ENCODE peak calls at places on chromosomes 13 and 19, in ten cellular contexts. One of them, this sample, is unnamed.

GRCh38 chr19:7681336-7682174 is 922 bp downstream of the TRAPPC5 start:
- DNase-seq in neural crest cell: peak; percentile 63
- DNase-seq in omental fat pad: peak; percentile 79
- DNase-seq in fibroblast of lung: peak; percentile 60
- DNase-seq in WERI-Rb-1: peak; percentile 92
- DNase-seq in CD8-positive, alpha-beta T cell: peak; percentile 90
- DNase-seq in PC-9: peak; percentile 68
- DNase-seq in sigmoid colon: peak; percentile 87
- DNase-seq in SK-N-SH: peak; percentile 82
- DNase-seq in GM12865: peak; percentile 95
- DNase-seq in this sample: no peak

GRCh38 chr13:72458701-72459100 is 268.7 kb downstream of the MZT1 start:
- DNase-seq in neural crest cell: no peak
- DNase-seq in omental fat pad: no peak
- DNase-seq in fibroblast of lung: peak; percentile 36
- DNase-seq in WERI-Rb-1: no peak
- DNase-seq in CD8-positive, alpha-beta T cell: no peak
- DNase-seq in PC-9: peak; percentile 57
- DNase-seq in sigmoid colon: no peak
- DNase-seq in SK-N-SH: no peak
- DNase-seq in GM12865: no peak
- DNase-seq in this sample: no peak

GRCh38 chr19:54084410-54084809 is 3.2 kb upstream of the TARM1 start:
- DNase-seq in neural crest cell: no peak
- DNase-seq in omental fat pad: no peak
- DNase-seq in fibroblast of lung: no peak
- DNase-seq in WERI-Rb-1: no peak
- DNase-seq in CD8-positive, alpha-beta T cell: no peak
- DNase-seq in PC-9: no peak
- DNase-seq in sigmoid colon: peak; percentile 7
- DNase-seq in SK-N-SH: no peak
- DNase-seq in GM12865: no peak
- DNase-seq in this sample: no peak

GRCh38 chr19:14676762-14677161 is 2.1 kb upstream of the ADGRE3 start:
- DNase-seq in neural crest cell: no peak
- DNase-seq in omental fat pad: no peak
- DNase-seq in fibroblast of lung: no peak
- DNase-seq in WERI-Rb-1: no peak
- DNase-seq in CD8-positive, alpha-beta T cell: no peak
- DNase-seq in PC-9: no peak
- DNase-seq in sigmoid colon: no peak
- DNase-seq in SK-N-SH: no peak
- DNase-seq in GM12865: no peak
- DNase-seq in this sample: no peak

GRCh38 chr13:84821261-84821660 is 939.0 kb upstream of the SLITRK1 start:
- DNase-seq in neural crest cell: no peak
- DNase-seq in omental fat pad: no peak
- DNase-seq in fibroblast of lung: peak; percentile 11
- DNase-seq in WERI-Rb-1: no peak
- DNase-seq in CD8-positive, alpha-beta T cell: no peak
- DNase-seq in PC-9: no peak
- DNase-seq in sigmoid colon: no peak
- DNase-seq in SK-N-SH: peak; percentile 25
- DNase-seq in GM12865: no peak
- DNase-seq in this sample: no peak

GRCh38 chr19:54104998-54105715 is 2.5 kb downstream of the NDUFA3 start:
- DNase-seq in neural crest cell: no peak
- DNase-seq in omental fat pad: no peak
- DNase-seq in fibroblast of lung: no peak
- DNase-seq in WERI-Rb-1: no peak
- DNase-seq in CD8-positive, alpha-beta T cell: no peak
- DNase-seq in PC-9: no peak
- DNase-seq in sigmoid colon: peak; percentile 43
- DNase-seq in SK-N-SH: no peak
- DNase-seq in GM12865: no peak
- DNase-seq in this sample: no peak

GRCh38 chr19:45424191-45425058 is 708 bp upstream of the ERCC1 start:
- DNase-seq in neural crest cell: peak; percentile 33
- DNase-seq in omental fat pad: no peak
- DNase-seq in fibroblast of lung: peak; percentile 97
- DNase-seq in WERI-Rb-1: peak; percentile 40
- DNase-seq in CD8-positive, alpha-beta T cell: peak; percentile 37
- DNase-seq in PC-9: peak; percentile 99
- DNase-seq in sigmoid colon: peak; percentile 82
- DNase-seq in SK-N-SH: peak; percentile 67
- DNase-seq in GM12865: peak; percentile 80
- DNase-seq in this sample: peak; percentile 95

GRCh38 chr19:45958763-45959516 is 14.7 kb downstream of the NOVA2 start:
- DNase-seq in neural crest cell: no peak
- DNase-seq in omental fat pad: no peak
- DNase-seq in fibroblast of lung: peak; percentile 91
- DNase-seq in WERI-Rb-1: peak; percentile 66
- DNase-seq in CD8-positive, alpha-beta T cell: no peak
- DNase-seq in PC-9: no peak
- DNase-seq in sigmoid colon: no peak
- DNase-seq in SK-N-SH: no peak
- DNase-seq in GM12865: no peak
- DNase-seq in this sample: no peak

GRCh38 chr19:902446-903226 is 9.4 kb downstream of the RNU6-9 start:
- DNase-seq in neural crest cell: no peak
- DNase-seq in omental fat pad: no peak
- DNase-seq in fibroblast of lung: no peak
- DNase-seq in WERI-Rb-1: no peak
- DNase-seq in CD8-positive, alpha-beta T cell: no peak
- DNase-seq in PC-9: no peak
- DNase-seq in sigmoid colon: no peak
- DNase-seq in SK-N-SH: no peak
- DNase-seq in GM12865: no peak
- DNase-seq in this sample: no peak
- TF ChIP-seq CTCF in neural crest cell: no peak
- TF ChIP-seq CTCF in omental fat pad: no peak
- TF ChIP-seq CTCF in fibroblast of lung: no peak
- TF ChIP-seq CTCF in WERI-Rb-1: no peak
- TF ChIP-seq CTCF in CD8-positive, alpha-beta T cell: no peak
- TF ChIP-seq CTCF in PC-9: no peak
- TF ChIP-seq CTCF in sigmoid colon: no peak
- TF ChIP-seq CTCF in SK-N-SH: no peak
- TF ChIP-seq CTCF in GM12865: no peak
- TF ChIP-seq CTCF in this sample: no peak

GRCh38 chr13:31044658-31045620 is 112.5 kb downstream of the TEX26 start:
- DNase-seq in neural crest cell: no peak
- DNase-seq in omental fat pad: no peak
- DNase-seq in fibroblast of lung: no peak
- DNase-seq in WERI-Rb-1: no peak
- DNase-seq in CD8-positive, alpha-beta T cell: no peak
- DNase-seq in PC-9: peak; percentile 59
- DNase-seq in sigmoid colon: no peak
- DNase-seq in SK-N-SH: no peak
- DNase-seq in GM12865: peak; percentile 37
- DNase-seq in this sample: peak; percentile 74
- TF ChIP-seq CTCF in neural crest cell: peak; percentile 7
- TF ChIP-seq CTCF in omental fat pad: no peak
- TF ChIP-seq CTCF in fibroblast of lung: no peak
- TF ChIP-seq CTCF in WERI-Rb-1: no peak
- TF ChIP-seq CTCF in CD8-positive, alpha-beta T cell: no peak
- TF ChIP-seq CTCF in PC-9: peak; percentile 45
- TF ChIP-seq CTCF in sigmoid colon: no peak
- TF ChIP-seq CTCF in SK-N-SH: no peak
- TF ChIP-seq CTCF in GM12865: no peak
- TF ChIP-seq CTCF in this sample: no peak

GRCh38 chr13:44978328-44978727 is 10.9 kb downstream of the NUFIP1 start:
- DNase-seq in neural crest cell: no peak
- DNase-seq in omental fat pad: no peak
- DNase-seq in fibroblast of lung: no peak
- DNase-seq in WERI-Rb-1: no peak
- DNase-seq in CD8-positive, alpha-beta T cell: no peak
- DNase-seq in PC-9: no peak
- DNase-seq in sigmoid colon: no peak
- DNase-seq in SK-N-SH: no peak
- DNase-seq in GM12865: no peak
- DNase-seq in this sample: no peak
- TF ChIP-seq CTCF in neural crest cell: peak; percentile 42
- TF ChIP-seq CTCF in omental fat pad: no peak
- TF ChIP-seq CTCF in fibroblast of lung: no peak
- TF ChIP-seq CTCF in WERI-Rb-1: no peak
- TF ChIP-seq CTCF in CD8-positive, alpha-beta T cell: no peak
- TF ChIP-seq CTCF in PC-9: peak; percentile 21
- TF ChIP-seq CTCF in sigmoid colon: no peak
- TF ChIP-seq CTCF in SK-N-SH: peak; percentile 35
- TF ChIP-seq CTCF in GM12865: peak; percentile 9
- TF ChIP-seq CTCF in this sample: peak; percentile 14

DNA sequence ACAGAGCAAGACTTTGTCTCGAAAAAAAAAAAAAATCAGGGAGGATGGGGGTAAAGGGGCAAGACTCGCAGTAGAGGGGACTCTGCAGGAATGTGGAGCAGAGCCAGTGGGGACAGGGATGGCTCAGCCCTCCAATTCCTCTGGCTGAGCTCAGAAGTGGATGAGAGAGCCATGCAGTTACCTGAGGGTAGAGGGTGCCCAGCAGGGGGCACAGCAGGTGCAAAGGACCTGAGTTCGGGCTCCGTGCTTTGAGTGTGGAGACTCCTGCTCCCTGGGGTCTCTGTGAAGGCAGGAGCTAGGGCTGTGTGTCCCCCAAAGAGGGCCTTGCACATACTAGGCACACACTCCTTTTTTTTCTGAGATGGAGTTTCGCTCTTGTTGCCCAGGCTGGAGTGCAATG is 7.7 kb downstream of the DOCK6 start:
- DNase-seq in neural crest cell: no peak
- DNase-seq in omental fat pad: no peak
- DNase-seq in fibroblast of lung: no peak
- DNase-seq in WERI-Rb-1: no peak
- DNase-seq in CD8-positive, alpha-beta T cell: no peak
- DNase-seq in PC-9: no peak
- DNase-seq in sigmoid colon: no peak
- DNase-seq in SK-N-SH: no peak
- DNase-seq in GM12865: no peak
- DNase-seq in this sample: no peak
- TF ChIP-seq CTCF in neural crest cell: no peak
- TF ChIP-seq CTCF in omental fat pad: no peak
- TF ChIP-seq CTCF in fibroblast of lung: no peak
- TF ChIP-seq CTCF in WERI-Rb-1: peak; percentile 50
- TF ChIP-seq CTCF in CD8-positive, alpha-beta T cell: no peak
- TF ChIP-seq CTCF in PC-9: peak; percentile 33
- TF ChIP-seq CTCF in sigmoid colon: no peak
- TF ChIP-seq CTCF in SK-N-SH: peak; percentile 28
- TF ChIP-seq CTCF in GM12865: peak; percentile 19
- TF ChIP-seq CTCF in this sample: peak; percentile 39

DNA sequence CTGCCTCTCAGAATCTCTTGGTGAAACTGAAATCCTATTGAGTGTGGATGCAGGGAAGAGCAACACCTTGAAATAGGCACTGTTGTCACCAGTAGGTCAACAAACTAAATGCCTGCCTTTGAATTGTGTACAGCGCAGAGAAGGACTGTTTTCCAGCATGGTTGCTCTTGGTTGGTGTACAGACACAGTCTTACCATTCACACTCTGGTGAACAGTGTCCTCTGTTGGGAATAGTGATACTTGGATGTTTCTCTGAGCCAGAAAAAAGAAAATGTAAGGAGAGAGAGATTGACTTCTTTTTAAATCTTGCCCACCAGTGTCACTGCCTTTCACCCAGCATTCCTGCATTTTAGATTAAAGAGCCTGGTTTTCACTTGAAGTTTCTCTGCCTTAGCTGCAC is 179.7 kb downstream of the STK24 start:
- DNase-seq in neural crest cell: no peak
- DNase-seq in omental fat pad: no peak
- DNase-seq in fibroblast of lung: peak; percentile 19
- DNase-seq in WERI-Rb-1: no peak
- DNase-seq in CD8-positive, alpha-beta T cell: no peak
- DNase-seq in PC-9: no peak
- DNase-seq in sigmoid colon: no peak
- DNase-seq in SK-N-SH: no peak
- DNase-seq in GM12865: no peak
- DNase-seq in this sample: no peak
- TF ChIP-seq CTCF in neural crest cell: no peak
- TF ChIP-seq CTCF in omental fat pad: no peak
- TF ChIP-seq CTCF in fibroblast of lung: peak; percentile 54
- TF ChIP-seq CTCF in WERI-Rb-1: peak; percentile 47
- TF ChIP-seq CTCF in CD8-positive, alpha-beta T cell: no peak
- TF ChIP-seq CTCF in PC-9: peak; percentile 32
- TF ChIP-seq CTCF in sigmoid colon: peak; percentile 11
- TF ChIP-seq CTCF in SK-N-SH: peak; percentile 42
- TF ChIP-seq CTCF in GM12865: no peak
- TF ChIP-seq CTCF in this sample: peak; percentile 13

DNA sequence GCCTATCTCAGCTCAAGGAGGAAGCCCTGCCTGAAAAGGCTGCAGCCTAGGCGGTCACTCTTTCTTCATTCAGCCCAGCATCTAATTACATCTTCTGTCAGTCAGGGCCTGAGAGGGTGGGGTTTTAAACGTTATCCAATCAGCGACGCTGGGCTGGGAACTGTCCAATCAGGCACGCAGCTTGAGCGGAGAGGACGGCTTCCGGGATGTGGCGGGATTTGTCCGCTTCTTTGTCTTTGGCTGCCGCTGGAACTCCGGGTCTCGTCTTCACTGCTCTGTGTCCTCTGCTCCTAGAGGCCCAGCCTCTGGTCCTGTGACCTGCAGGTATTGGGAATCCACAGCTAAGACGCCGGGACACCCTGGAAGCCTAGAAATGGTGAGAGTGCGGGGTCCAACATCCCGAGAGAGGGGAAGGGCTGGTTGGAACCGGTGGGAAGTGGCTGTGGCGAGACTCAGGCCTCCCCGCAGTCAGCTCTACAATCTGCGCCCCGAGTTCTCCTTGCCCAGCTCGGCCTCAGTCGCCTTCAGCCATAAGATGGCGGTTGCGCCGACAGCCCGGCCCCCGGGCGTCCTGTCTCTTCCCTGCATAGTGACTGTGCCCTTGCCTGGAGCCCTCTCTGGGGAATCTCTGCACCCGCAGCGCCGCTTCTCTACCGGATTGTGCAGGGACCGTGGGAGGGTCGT is at the start of gene ZNF738:
- DNase-seq in neural crest cell: peak; percentile 83
- DNase-seq in omental fat pad: peak; percentile 77
- DNase-seq in fibroblast of lung: peak; percentile 95
- DNase-seq in WERI-Rb-1: peak; percentile 96
- DNase-seq in CD8-positive, alpha-beta T cell: peak; percentile 85
- DNase-seq in PC-9: peak; percentile 94
- DNase-seq in sigmoid colon: peak; percentile 96
- DNase-seq in SK-N-SH: peak; percentile 82
- DNase-seq in GM12865: peak; percentile 97
- DNase-seq in this sample: peak; percentile 52
- TF ChIP-seq CTCF in neural crest cell: no peak
- TF ChIP-seq CTCF in omental fat pad: no peak
- TF ChIP-seq CTCF in fibroblast of lung: no peak
- TF ChIP-seq CTCF in WERI-Rb-1: no peak
- TF ChIP-seq CTCF in CD8-positive, alpha-beta T cell: no peak
- TF ChIP-seq CTCF in PC-9: no peak
- TF ChIP-seq CTCF in sigmoid colon: no peak
- TF ChIP-seq CTCF in SK-N-SH: no peak
- TF ChIP-seq CTCF in GM12865: no peak
- TF ChIP-seq CTCF in this sample: no peak

GRCh38 chr13:75442736-75443234 is 39.2 kb downstream of the TBC1D4 start:
- DNase-seq in neural crest cell: no peak
- DNase-seq in omental fat pad: no peak
- DNase-seq in fibroblast of lung: no peak
- DNase-seq in WERI-Rb-1: no peak
- DNase-seq in CD8-positive, alpha-beta T cell: no peak
- DNase-seq in PC-9: no peak
- DNase-seq in sigmoid colon: no peak
- DNase-seq in SK-N-SH: no peak
- DNase-seq in GM12865: no peak
- DNase-seq in this sample: no peak
- TF ChIP-seq CTCF in neural crest cell: no peak
- TF ChIP-seq CTCF in omental fat pad: no peak
- TF ChIP-seq CTCF in fibroblast of lung: no peak
- TF ChIP-seq CTCF in WERI-Rb-1: no peak
- TF ChIP-seq CTCF in CD8-positive, alpha-beta T cell: no peak
- TF ChIP-seq CTCF in PC-9: no peak
- TF ChIP-seq CTCF in sigmoid colon: no peak
- TF ChIP-seq CTCF in SK-N-SH: no peak
- TF ChIP-seq CTCF in GM12865: no peak
- TF ChIP-seq CTCF in this sample: no peak